ENCODE peak calls at places on chromosomes 3 and 15, in four cellular contexts. N is mammary epithelial cell; Z is stimulated activated CD8-positive, alpha-beta memory T cell treated with anti-CD3 and anti-CD28 coated beads, Interleukin-7, amount 100 ng/mL, for 4 hours; K is amygdala. V is an unnamed sample.

GRCh38 chr15:43954181-43954621 is 127.4 kb downstream of the WDR76 start:
- DNase-seq in N (peak; percentile 45), Z (no peak), K (no peak), V (no peak)

GRCh38 chr3:12897537-12898289 is 56.3 kb upstream of the RPL32 start:
- DNase-seq in N (peak; percentile 77), Z (no peak), K (no peak), V (no peak)

GRCh38 chr3:31198890-31199289 is 304.4 kb upstream of the GADL1 start:
- DNase-seq in N (no peak), Z (no peak), K (no peak), V (no peak)

GRCh38 chr3:127214990-127215389 is 22.1 kb downstream of the PRR23E start:
- DNase-seq in N (no peak), Z (no peak), K (no peak), V (peak; percentile 76)

GRCh38 chr3:136994772-136995516 is 37.2 kb downstream of the IL20RB start:
- DNase-seq in N (peak; percentile 98), Z (no peak), K (peak; percentile 44), V (peak; percentile 28)

GRCh38 chr15:25366058-25366457 is 72.8 kb downstream of the UBE3A start:
- DNase-seq in N (no peak), Z (no peak), K (no peak), V (no peak)

GRCh38 chr3:50506169-50506568 is 2.7 kb upstream of the CACNA2D2 start:
- DNase-seq in N (no peak), Z (no peak), K (no peak), V (no peak)

GRCh38 chr3:138942861-138943623 is 3.9 kb downstream of the FOXL2 start:
- DNase-seq in N (no peak), Z (no peak), K (no peak), V (no peak)

GRCh38 chr3:63232764-63233396 is 45.2 kb upstream of the SYNPR start:
- DNase-seq in N (no peak), Z (no peak), K (no peak), V (no peak)

GRCh38 chr15:26901036-26901435 is 34.2 kb downstream of the GABRA5 start:
- DNase-seq in N (no peak), Z (no peak), K (no peak), V (no peak)

GRCh38 chr3:75906555-75907112 is 121.3 kb upstream of the ZNF717 start:
- DNase-seq in N (peak; percentile 31), Z (no peak), K (peak; percentile 14), V (no peak)

GRCh38 chr3:173553635-173554280 is 156.2 kb downstream of the NLGN1 start:
- DNase-seq in N (peak; percentile 4), Z (no peak), K (no peak), V (peak; percentile 17)

V was measured in KBM-7.